ENCODE peak calls at places on chromosomes 3 and 15, in six cellular contexts. One of them, this sample, is unnamed.
A peak's percentile ranks its signal among the peaks of the same experiment; 100 is the strongest.

GRCh38 chr15:89361451-89362202 is 27.0 kb upstream of the POLG start:
- DNase-seq in stomach: peak; percentile 59
- DNase-seq in upper lobe of left lung: peak; percentile 89
- DNase-seq in IMR-90: peak; percentile 52
- DNase-seq in pancreas: peak; percentile 68
- DNase-seq in mucosa of descending colon: no peak
- DNase-seq in this sample: peak; percentile 29

GRCh38 chr3:129310612-129311011 is 31.9 kb downstream of the HMCES start:
- DNase-seq in stomach: no peak
- DNase-seq in upper lobe of left lung: no peak
- DNase-seq in IMR-90: no peak
- DNase-seq in pancreas: no peak
- DNase-seq in mucosa of descending colon: no peak
- DNase-seq in this sample: no peak

GRCh38 chr15:100201376-100202280 is 140.1 kb downstream of the ADAMTS17 start:
- DNase-seq in stomach: no peak
- DNase-seq in upper lobe of left lung: peak; percentile 71
- DNase-seq in IMR-90: no peak
- DNase-seq in pancreas: no peak
- DNase-seq in mucosa of descending colon: no peak
- DNase-seq in this sample: no peak

GRCh38 chr3:100008081-100008698 is 106.1 kb downstream of the FILIP1L start:
- DNase-seq in stomach: no peak
- DNase-seq in upper lobe of left lung: no peak
- DNase-seq in IMR-90: no peak
- DNase-seq in pancreas: no peak
- DNase-seq in mucosa of descending colon: no peak
- DNase-seq in this sample: no peak

GRCh38 chr3:21330293-21330692 is 420.7 kb downstream of the ZNF385D start:
- DNase-seq in stomach: no peak
- DNase-seq in upper lobe of left lung: no peak
- DNase-seq in IMR-90: no peak
- DNase-seq in pancreas: no peak
- DNase-seq in mucosa of descending colon: no peak
- DNase-seq in this sample: no peak

GRCh38 chr3:7607083-7607482 is 746.2 kb downstream of the GRM7 start:
- DNase-seq in stomach: no peak
- DNase-seq in upper lobe of left lung: no peak
- DNase-seq in IMR-90: no peak
- DNase-seq in pancreas: no peak
- DNase-seq in mucosa of descending colon: no peak
- DNase-seq in this sample: no peak

GRCh38 chr3:187291512-187292132 is at the start of gene MASP1:
- DNase-seq in stomach: no peak
- DNase-seq in upper lobe of left lung: peak; percentile 32
- DNase-seq in IMR-90: peak; percentile 38
- DNase-seq in pancreas: no peak
- DNase-seq in mucosa of descending colon: no peak
- DNase-seq in this sample: no peak

GRCh38 chr15:57941816-57942215 is 123.7 kb downstream of the ALDH1A2 start:
- DNase-seq in stomach: no peak
- DNase-seq in upper lobe of left lung: no peak
- DNase-seq in IMR-90: no peak
- DNase-seq in pancreas: no peak
- DNase-seq in mucosa of descending colon: no peak
- DNase-seq in this sample: no peak

GRCh38 chr15:84778194-84778593 is 29.8 kb downstream of the ZNF592 start:
- DNase-seq in stomach: no peak
- DNase-seq in upper lobe of left lung: no peak
- DNase-seq in IMR-90: no peak
- DNase-seq in pancreas: no peak
- DNase-seq in mucosa of descending colon: no peak
- DNase-seq in this sample: no peak

GRCh38 chr3:43787330-43787729 is 96.6 kb downstream of the ABHD5 start:
- DNase-seq in stomach: no peak
- DNase-seq in upper lobe of left lung: no peak
- DNase-seq in IMR-90: no peak
- DNase-seq in pancreas: no peak
- DNase-seq in mucosa of descending colon: no peak
- DNase-seq in this sample: no peak

GRCh38 chr3:100149130-100149529 is 34.8 kb upstream of the FILIP1L start:
- DNase-seq in stomach: no peak
- DNase-seq in upper lobe of left lung: no peak
- DNase-seq in IMR-90: no peak
- DNase-seq in pancreas: no peak
- DNase-seq in mucosa of descending colon: no peak
- DNase-seq in this sample: no peak

GRCh38 chr15:64617727-64618126 is 157.3 kb downstream of the ZNF609 start:
- DNase-seq in stomach: no peak
- DNase-seq in upper lobe of left lung: no peak
- DNase-seq in IMR-90: no peak
- DNase-seq in pancreas: no peak
- DNase-seq in mucosa of descending colon: no peak
- DNase-seq in this sample: no peak

GRCh38 chr15:64618569-64618968 is 156.8 kb downstream of the RBPMS2 start:
- DNase-seq in stomach: no peak
- DNase-seq in upper lobe of left lung: no peak
- DNase-seq in IMR-90: no peak
- DNase-seq in pancreas: no peak
- DNase-seq in mucosa of descending colon: no peak
- DNase-seq in this sample: no peak

GRCh38 chr15:64620991-64621495 is 154.3 kb downstream of the RBPMS2 start:
- DNase-seq in stomach: no peak
- DNase-seq in upper lobe of left lung: no peak
- DNase-seq in IMR-90: no peak
- DNase-seq in pancreas: no peak
- DNase-seq in mucosa of descending colon: no peak
- DNase-seq in this sample: no peak

GRCh38 chr15:64619880-64620839 is 155.2 kb downstream of the RBPMS2 start:
- DNase-seq in stomach: no peak
- DNase-seq in upper lobe of left lung: no peak
- DNase-seq in IMR-90: peak; percentile 79
- DNase-seq in pancreas: no peak
- DNase-seq in mucosa of descending colon: no peak
- DNase-seq in this sample: no peak

GRCh38 chr15:64618138-64618537 is 157.3 kb downstream of the RBPMS2 start:
- DNase-seq in stomach: no peak
- DNase-seq in upper lobe of left lung: no peak
- DNase-seq in IMR-90: no peak
- DNase-seq in pancreas: no peak
- DNase-seq in mucosa of descending colon: no peak
- DNase-seq in this sample: no peak
- H3K9me3 ChIP-seq in stomach: no peaks in the 10 kb centered on the region
- H3K9me3 ChIP-seq in upper lobe of left lung: no peaks in the 10 kb centered on the region
- H3K9me3 ChIP-seq in IMR-90: no peaks in the 10 kb centered on the region
- H3K9me3 ChIP-seq in pancreas: no peaks in the 10 kb centered on the region
- H3K9me3 ChIP-seq in mucosa of descending colon: no peaks in the 10 kb centered on the region
- H3K9me3 ChIP-seq in this sample: no peaks in the 10 kb centered on the region

GRCh38 chr3:66425566-66425965 is 75.3 kb downstream of the LRIG1 start:
- DNase-seq in stomach: no peak
- DNase-seq in upper lobe of left lung: no peak
- DNase-seq in IMR-90: no peak
- DNase-seq in pancreas: no peak
- DNase-seq in mucosa of descending colon: no peak
- DNase-seq in this sample: no peak
- H3K9me3 ChIP-seq in stomach: peaks cover 11% of the 10 kb centered on the region
- H3K9me3 ChIP-seq in upper lobe of left lung: no peaks in the 10 kb centered on the region
- H3K9me3 ChIP-seq in IMR-90: peaks cover 5% of the 10 kb centered on the region
- H3K9me3 ChIP-seq in pancreas: no peaks in the 10 kb centered on the region
- H3K9me3 ChIP-seq in mucosa of descending colon: peaks cover 12% of the 10 kb centered on the region
- H3K9me3 ChIP-seq in this sample: no peaks in the 10 kb centered on the region

GRCh38 chr3:189948724-189949045 is 172.0 kb downstream of the P3H2 start:
- DNase-seq in stomach: no peak
- DNase-seq in upper lobe of left lung: no peak
- DNase-seq in IMR-90: no peak
- DNase-seq in pancreas: no peak
- DNase-seq in mucosa of descending colon: no peak
- DNase-seq in this sample: no peak

GRCh38 chr3:189949580-189949979 is 171.1 kb downstream of the P3H2 start:
- DNase-seq in stomach: no peak
- DNase-seq in upper lobe of left lung: no peak
- DNase-seq in IMR-90: no peak
- DNase-seq in pancreas: no peak
- DNase-seq in mucosa of descending colon: no peak
- DNase-seq in this sample: no peak

GRCh38 chr3:189947948-189948723 is 172.6 kb downstream of the P3H2 start:
- DNase-seq in stomach: no peak
- DNase-seq in upper lobe of left lung: no peak
- DNase-seq in IMR-90: peak; percentile 40
- DNase-seq in pancreas: no peak
- DNase-seq in mucosa of descending colon: no peak
- DNase-seq in this sample: no peak

GRCh38 chr3:189945935-189946709 is 174.6 kb downstream of the P3H2 start:
- DNase-seq in stomach: no peak
- DNase-seq in upper lobe of left lung: no peak
- DNase-seq in IMR-90: no peak
- DNase-seq in pancreas: no peak
- DNase-seq in mucosa of descending colon: no peak
- DNase-seq in this sample: no peak

DNA sequence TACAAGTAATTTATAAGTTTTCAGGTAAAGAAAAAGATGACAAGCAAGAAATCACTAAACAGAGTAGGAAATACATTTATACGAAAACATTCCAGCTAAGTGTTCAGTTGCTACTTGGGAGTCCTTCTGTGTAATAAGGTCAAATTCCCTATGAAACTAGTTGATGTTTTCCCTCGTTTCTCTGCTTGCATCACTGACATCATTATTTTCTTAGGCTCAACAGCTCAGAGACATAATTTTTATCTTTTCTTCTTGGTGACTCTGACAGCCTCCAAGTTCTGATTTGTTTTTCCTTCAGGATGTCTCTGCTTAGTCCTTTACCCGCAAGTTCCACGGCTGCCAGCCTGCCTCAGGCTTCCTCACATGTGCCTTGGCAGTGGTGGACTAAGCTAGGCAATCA is 173.6 kb downstream of the P3H2 start:
- DNase-seq in stomach: no peak
- DNase-seq in upper lobe of left lung: no peak
- DNase-seq in IMR-90: no peak
- DNase-seq in pancreas: no peak
- DNase-seq in mucosa of descending colon: no peak
- DNase-seq in this sample: no peak
- H3K9me3 ChIP-seq in stomach: no peaks in the 10 kb centered on the region
- H3K9me3 ChIP-seq in upper lobe of left lung: no peaks in the 10 kb centered on the region
- H3K9me3 ChIP-seq in IMR-90: no peaks in the 10 kb centered on the region
- H3K9me3 ChIP-seq in pancreas: no peaks in the 10 kb centered on the region
- H3K9me3 ChIP-seq in mucosa of descending colon: no peaks in the 10 kb centered on the region
- H3K9me3 ChIP-seq in this sample: no peaks in the 10 kb centered on the region

DNA sequence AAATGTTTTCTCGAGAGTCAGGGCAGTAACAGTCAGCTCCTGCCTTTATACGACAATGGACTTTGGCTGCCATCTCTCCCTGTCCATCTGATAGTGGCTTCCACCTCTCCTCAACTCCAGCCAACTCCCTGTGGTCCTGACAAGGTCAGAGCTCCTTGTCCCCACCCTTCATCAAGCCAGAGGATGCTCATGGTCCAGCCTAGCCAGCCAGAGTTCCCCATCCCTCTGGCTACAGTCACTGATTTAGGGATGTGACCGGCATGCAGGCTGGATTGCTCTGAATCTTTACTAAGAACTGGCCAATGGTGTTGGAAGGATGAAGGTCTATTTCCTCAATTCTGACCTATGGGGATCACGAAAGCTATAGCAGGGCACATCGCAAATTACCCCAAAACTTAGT is 156.1 kb downstream of the OR4M2 start:
- DNase-seq in stomach: no peak
- DNase-seq in upper lobe of left lung: no peak
- DNase-seq in IMR-90: no peak
- DNase-seq in pancreas: no peak
- DNase-seq in mucosa of descending colon: no peak
- DNase-seq in this sample: no peak
- H3K9me3 ChIP-seq in stomach: no peaks in the 10 kb centered on the region
- H3K9me3 ChIP-seq in upper lobe of left lung: peaks cover 5% of the 10 kb centered on the region
- H3K9me3 ChIP-seq in IMR-90: peaks cover 51% of the 10 kb centered on the region
- H3K9me3 ChIP-seq in pancreas: no peaks in the 10 kb centered on the region
- H3K9me3 ChIP-seq in mucosa of descending colon: peaks cover 90% of the 10 kb centered on the region
- H3K9me3 ChIP-seq in this sample: no peaks in the 10 kb centered on the region

DNA sequence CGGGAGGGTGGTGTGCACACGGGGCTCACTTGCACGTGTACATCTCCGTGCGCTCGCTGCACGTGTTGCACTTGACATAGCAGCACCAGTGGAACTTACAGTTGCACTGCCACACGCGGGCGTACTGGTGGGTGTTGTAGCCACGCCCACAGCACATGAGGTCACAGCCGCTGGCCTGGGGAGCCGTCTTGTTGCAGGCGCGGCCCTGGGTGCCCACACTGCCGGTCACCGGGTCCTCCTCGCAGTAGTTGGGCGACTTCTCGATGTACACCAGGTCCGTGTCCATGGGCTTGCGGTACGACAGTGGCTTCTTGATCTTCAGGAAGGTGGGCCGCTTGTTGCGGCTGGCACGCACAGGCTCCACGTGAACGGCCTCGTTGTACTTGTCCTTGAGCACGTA is 61.0 kb downstream of the WNT7A start:
- DNase-seq in stomach: no peak
- DNase-seq in upper lobe of left lung: peak; percentile 73
- DNase-seq in IMR-90: no peak
- DNase-seq in pancreas: no peak
- DNase-seq in mucosa of descending colon: no peak
- DNase-seq in this sample: no peak
- H3K9me3 ChIP-seq in stomach: peaks cover 46% of the 10 kb centered on the region
- H3K9me3 ChIP-seq in upper lobe of left lung: peaks cover 31% of the 10 kb centered on the region
- H3K9me3 ChIP-seq in IMR-90: peaks cover 42% of the 10 kb centered on the region
- H3K9me3 ChIP-seq in pancreas: no peaks in the 10 kb centered on the region
- H3K9me3 ChIP-seq in mucosa of descending colon: peaks cover 32% of the 10 kb centered on the region
- H3K9me3 ChIP-seq in this sample: peaks cover 28% of the 10 kb centered on the region